ENCODE peak calls at places on chromosomes 1 and 21, in six cellular contexts. M, W, E, K, L and U are unnamed samples.

GRCh38 chr21:41668051-41668541 is 98.8 kb downstream of the RIPK4 start:
- DNase-seq in M (no peak), W (no peak), E (no peak), K (no peak), L (no peak), U (no peak)

GRCh38 chr1:151989131-151989868 is 4.4 kb downstream of the S100A10 start:
- DNase-seq in M (peak; percentile 44), W (no peak), E (peak; percentile 84), K (no peak), L (peak; percentile 90), U (peak; percentile 91)

GRCh38 chr1:210260087-210260486 is 27.5 kb downstream of the SERTAD4 start:
- DNase-seq in M (no peak), W (no peak), E (no peak), K (no peak), L (no peak), U (peak; percentile 67)

GRCh38 chr1:204443871-204444581 is 32.4 kb upstream of the PPP1R15B start:
- DNase-seq in M (no peak), W (no peak), E (no peak), K (peak; percentile 71), L (no peak), U (no peak)

GRCh38 chr21:36155603-36156338 is 853 bp upstream of the DOP1B start:
- DNase-seq in M (no peak), W (no peak), E (no peak), K (no peak), L (peak; percentile 53), U (peak; percentile 59)

GRCh38 chr1:109791495-109792040 is 27.8 kb upstream of the EPS8L3 start:
- DNase-seq in M (peak; percentile 3), W (no peak), E (no peak), K (no peak), L (no peak), U (no peak)

GRCh38 chr1:221327954-221328353 is 413.9 kb downstream of the DUSP10 start:
- DNase-seq in M (no peak), W (no peak), E (no peak), K (no peak), L (no peak), U (no peak)

GRCh38 chr1:7255303-7256058 is 470.2 kb downstream of the CAMTA1 start:
- DNase-seq in M (no peak), W (no peak), E (peak; percentile 35), K (no peak), L (no peak), U (no peak)

GRCh38 chr1:243280571-243281129 is 24.8 kb downstream of the SDCCAG8 start:
- DNase-seq in M (no peak), W (no peak), E (no peak), K (no peak), L (no peak), U (no peak)

GRCh38 chr1:240806201-240806745 is 194.3 kb upstream of the GREM2 start:
- DNase-seq in M (no peak), W (no peak), E (no peak), K (no peak), L (no peak), U (no peak)

GRCh38 chr1:29243023-29243862 is 6.9 kb downstream of the PTPRU start:
- DNase-seq in M (no peak), W (no peak), E (no peak), K (no peak), L (no peak), U (no peak)

GRCh38 chr1:9780554-9781110 is 43.1 kb downstream of the CLSTN1 start:
- DNase-seq in M (no peak), W (no peak), E (no peak), K (no peak), L (no peak), U (no peak)

GRCh38 chr1:9782116-9782751 is 41.5 kb downstream of the CLSTN1 start:
- DNase-seq in M (no peak), W (no peak), E (no peak), K (no peak), L (no peak), U (no peak)

GRCh38 chr1:9785406-9785805 is 38.4 kb downstream of the CLSTN1 start:
- DNase-seq in M (no peak), W (no peak), E (no peak), K (no peak), L (no peak), U (no peak)

GRCh38 chr1:9784508-9785133 is 39.1 kb downstream of the CLSTN1 start:
- DNase-seq in M (peak; percentile 21), W (peak; percentile 17), E (peak; percentile 74), K (peak; percentile 63), L (no peak), U (no peak)

DNA sequence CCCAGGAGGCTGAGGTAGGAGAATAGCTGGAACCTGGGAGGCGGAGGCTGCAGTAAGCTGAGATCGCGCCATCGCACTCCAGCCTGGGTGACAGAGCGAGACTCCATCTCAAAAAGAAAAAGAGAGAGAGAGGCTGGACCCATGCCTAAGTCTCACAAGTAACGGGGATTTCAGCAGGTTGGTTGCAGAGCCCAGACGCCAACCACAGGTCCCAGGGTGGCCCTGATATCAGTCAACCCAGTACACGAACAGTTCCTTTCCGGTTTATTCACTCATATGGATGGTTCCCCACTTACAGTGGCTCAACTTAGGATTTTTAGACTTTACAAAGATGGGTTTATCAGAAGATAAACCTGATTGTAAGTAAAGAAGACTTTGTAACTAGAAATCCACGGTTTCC is 40.9 kb downstream of the CLSTN1 start:
- DNase-seq in M (no peak), W (no peak), E (no peak), K (no peak), L (no peak), U (no peak)
- H3K9me3 ChIP-seq in M (no peaks in the 10 kb centered on the region), W (no peaks in the 10 kb centered on the region), E (no peaks in the 10 kb centered on the region), K (no peaks in the 10 kb centered on the region), L (no peaks in the 10 kb centered on the region), U (no peaks in the 10 kb centered on the region)

DNA sequence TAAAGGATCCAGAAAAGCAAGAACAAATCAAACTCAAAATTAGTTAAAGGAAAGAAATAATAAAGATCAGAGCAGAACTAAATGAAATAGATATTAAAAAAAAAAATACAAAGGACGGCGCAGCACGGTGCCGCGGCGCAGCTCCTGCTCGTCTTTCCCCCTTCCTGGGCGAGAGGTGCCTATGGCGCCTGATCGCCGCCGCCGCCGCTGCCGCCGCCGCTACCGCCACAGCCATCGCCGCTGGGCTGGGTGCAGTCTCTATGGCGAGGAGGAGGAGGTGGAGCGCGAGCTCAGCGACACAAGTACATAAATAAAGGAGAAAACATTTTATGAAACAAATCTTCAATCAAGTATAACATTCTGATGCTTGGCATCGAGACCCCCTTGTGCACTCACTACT is 77.6 kb upstream of the VANGL1 start:
- DNase-seq in M (no peak), W (no peak), E (no peak), K (no peak), L (no peak), U (no peak)
- H3K4me3 ChIP-seq in M (no peak overlapping the region), W (no peak overlapping the region), E (no peak overlapping the region), K (peak overlapping the region; percentile 54), L (no peak overlapping the region), U (no peak overlapping the region)

DNA sequence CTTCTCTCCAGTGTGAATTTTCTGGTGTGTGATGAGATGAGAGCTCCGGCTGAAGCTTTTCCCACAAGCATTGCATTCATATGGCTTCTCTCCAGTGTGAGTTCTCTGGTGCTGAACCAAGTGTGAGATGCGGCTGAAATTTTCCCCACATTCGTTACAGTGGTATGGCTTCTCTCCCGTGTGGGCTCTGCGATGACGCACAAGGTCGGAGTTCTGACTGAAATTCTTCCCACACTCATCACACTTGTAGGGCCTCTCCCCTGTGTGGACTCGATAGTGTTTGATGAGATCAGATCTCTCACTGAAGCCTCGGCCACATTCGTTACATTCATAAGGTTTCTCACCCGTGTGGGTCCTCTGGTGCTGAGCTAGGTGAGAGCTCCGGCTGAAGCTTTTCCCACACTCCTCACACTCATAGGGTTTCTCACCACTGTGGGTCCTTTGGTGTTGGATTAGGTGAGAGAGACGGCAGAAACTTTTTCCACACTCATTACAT is 7.4 kb downstream of the ZNF436 start:
- DNase-seq in M (no peak), W (no peak), E (peak; percentile 37), K (no peak), L (no peak), U (no peak)
- H3K9me3 ChIP-seq in M (peaks cover 11% of the 10 kb centered on the region), W (peaks cover 23% of the 10 kb centered on the region), E (peaks cover 92% of the 10 kb centered on the region), K (peaks cover 43% of the 10 kb centered on the region), L (peaks cover 12% of the 10 kb centered on the region), U (peaks cover 14% of the 10 kb centered on the region)

GRCh38 chr1:40857737-40858136 is 4.4 kb downstream of the CITED4 start:
- DNase-seq in M (no peak), W (no peak), E (no peak), K (no peak), L (no peak), U (no peak)

GRCh38 chr1:40861227-40862003 is 748 bp downstream of the CITED4 start:
- DNase-seq in M (peak; percentile 43), W (no peak), E (no peak), K (no peak), L (peak; percentile 68), U (peak; percentile 59)

GRCh38 chr1:40862008-40862863 is at the start of gene CITED4:
- DNase-seq in M (peak; percentile 95), W (peak; percentile 96), E (peak; percentile 95), K (peak; percentile 89), L (peak; percentile 97), U (peak; percentile 95)

GRCh38 chr1:40859017-40859416 is 3.1 kb downstream of the CITED4 start:
- DNase-seq in M (no peak), W (no peak), E (no peak), K (no peak), L (no peak), U (no peak)

GRCh38 chr1:40860706-40861226 is 1.4 kb downstream of the CITED4 start:
- DNase-seq in M (no peak), W (no peak), E (no peak), K (no peak), L (no peak), U (no peak)
- H3K4me3 ChIP-seq in M (peak overlapping the region; percentile 66), W (peak overlapping the region; percentile 32), E (peak overlapping the region; percentile 78), K (peak overlapping the region; percentile 94), L (peak overlapping the region; percentile 92), U (peak overlapping the region; percentile 71)

GRCh38 chr1:239630767-239631166 is 244.4 kb downstream of the CHRM3 start:
- DNase-seq in M (no peak), W (no peak), E (no peak), K (no peak), L (no peak), U (no peak)
- H3K9me3 ChIP-seq in M (no peaks in the 10 kb centered on the region), W (no peaks in the 10 kb centered on the region), E (no peaks in the 10 kb centered on the region), K (no peaks in the 10 kb centered on the region), L (peaks cover 2% of the 10 kb centered on the region), U (no peaks in the 10 kb centered on the region)

GRCh38 chr1:13714851-13715250 is 14.9 kb downstream of the PRDM2 start:
- DNase-seq in M (no peak), W (no peak), E (no peak), K (no peak), L (no peak), U (no peak)
- H3K4me3 ChIP-seq in M (no peak overlapping the region), W (no peak overlapping the region), E (no peak overlapping the region), K (no peak overlapping the region), L (no peak overlapping the region), U (no peak overlapping the region)

GRCh38 chr1:4113897-4114296 is 213.8 kb upstream of the C1orf174 start:
- DNase-seq in M (no peak), W (no peak), E (no peak), K (no peak), L (no peak), U (no peak)
- H3K9me3 ChIP-seq in M (no peaks in the 10 kb centered on the region), W (no peaks in the 10 kb centered on the region), E (no peaks in the 10 kb centered on the region), K (peaks cover 5% of the 10 kb centered on the region), L (peaks cover 1% of the 10 kb centered on the region), U (no peaks in the 10 kb centered on the region)

GRCh38 chr1:158334601-158335292 is 3.4 kb upstream of the CD1B start:
- DNase-seq in M (no peak), W (no peak), E (no peak), K (no peak), L (no peak), U (no peak)
- H3K4me3 ChIP-seq in M (no peak overlapping the region), W (no peak overlapping the region), E (no peak overlapping the region), K (no peak overlapping the region), L (no peak overlapping the region), U (no peak overlapping the region)